ENCODE peak calls at places on chromosomes 4 and X, in eight cellular contexts. J, K, O, V, I, C, S and H are unnamed samples.

GRCh38 chr4:53490965-53491622 is 100.2 kb downstream of the LNX1 start:
- DNase-seq in J (no peak), K (peak), O (peak), V (peak), I (no peak), C (no peak), S (no peak), H (peak)

GRCh38 chrX:54540289-54540688 is 10.3 kb downstream of the GNL3L start:
- DNase-seq in J (no peak), K (peak), O (no peak), V (peak), I (no peak), C (no peak), S (no peak), H (peak)

GRCh38 chr4:181161669-181162068 is 1081.5 kb upstream of the TENM3 start:
- DNase-seq in J (no peak), K (peak), O (peak), V (no peak), I (no peak), C (no peak), S (no peak), H (peak)

GRCh38 chrX:18160369-18160768 is 60.3 kb downstream of the BEND2 start:
- DNase-seq in J (no peak), K (no peak), O (no peak), V (no peak), I (no peak), C (no peak), S (no peak), H (no peak)

GRCh38 chr4:95250544-95251137 is 298.1 kb downstream of the UNC5C start:
- DNase-seq in J (no peak), K (no peak), O (no peak), V (no peak), I (no peak), C (no peak), S (no peak), H (no peak)

GRCh38 chr4:149493492-149493891 is 322.2 kb downstream of the IQCM start:
- DNase-seq in J (no peak), K (no peak), O (peak), V (peak), I (no peak), C (no peak), S (no peak), H (peak)

GRCh38 chr4:21991050-21991449 is 42.5 kb upstream of the KCNIP4 start:
- DNase-seq in J (no peak), K (peak), O (peak), V (peak), I (no peak), C (no peak), S (no peak), H (peak)

GRCh38 chr4:7279902-7280301 is 87.6 kb downstream of the SORCS2 start:
- DNase-seq in J (no peak), K (no peak), O (no peak), V (peak), I (no peak), C (no peak), S (no peak), H (no peak)

GRCh38 chrX:9466115-9466495 is 1.2 kb downstream of the TBL1X start:
- DNase-seq in J (no peak), K (peak), O (no peak), V (peak), I (peak), C (peak), S (no peak), H (peak)

GRCh38 chr4:158750379-158750778 is 18.4 kb upstream of the FNIP2 start:
- DNase-seq in J (no peak), K (peak), O (peak), V (peak), I (no peak), C (no peak), S (no peak), H (peak)

GRCh38 chr4:132614682-132615081 is 534.4 kb upstream of the PCDH10 start:
- DNase-seq in J (no peak), K (no peak), O (no peak), V (no peak), I (no peak), C (no peak), S (no peak), H (peak)

GRCh38 chr4:185566425-185566824 is 31.1 kb upstream of the PDLIM3 start:
- DNase-seq in J (no peak), K (no peak), O (no peak), V (no peak), I (no peak), C (no peak), S (no peak), H (no peak)